ENCODE peak calls at places on chromosomes 1 and 21, in four cellular contexts. E is GM23248, K is KBM-7, L is RCC 7860. P is an unnamed sample.

GRCh38 chr1:186055846-186056245 is 319.2 kb downstream of the TPR start:
- DNase-seq in E (peak), K (no peak), L (no peak), P (no peak)

GRCh38 chr1:159900086-159900680 is at the start of gene CFAP45:
- DNase-seq in E (peak), K (no peak), L (peak), P (peak)

GRCh38 chr1:202076050-202076511 is 46.6 kb upstream of the GPR37L1 start:
- DNase-seq in E (no peak), K (peak), L (no peak), P (no peak)

GRCh38 chr1:54867717-54868057 is 19.3 kb downstream of the DHCR24 start:
- DNase-seq in E (no peak), K (no peak), L (no peak), P (no peak)

GRCh38 chr1:63797056-63797726 is 23.4 kb downstream of the ROR1 start:
- DNase-seq in E (peak), K (no peak), L (peak), P (peak)

GRCh38 chr1:4317207-4317606 is 337.2 kb upstream of the AJAP1 start:
- DNase-seq in E (no peak), K (no peak), L (no peak), P (no peak)

GRCh38 chr1:219812491-219813221 is 115.7 kb downstream of the SLC30A10 start:
- DNase-seq in E (peak), K (peak), L (peak), P (no peak)

GRCh38 chr1:174726167-174726879 is 273.4 kb upstream of the CACYBP start:
- DNase-seq in E (peak), K (peak), L (peak), P (no peak)

GRCh38 chr1:23524716-23525401 is 6.2 kb downstream of the E2F2 start:
- DNase-seq in E (no peak), K (peak), L (no peak), P (no peak)

GRCh38 chr1:220761688-220762427 is 13.7 kb downstream of the MTARC2 start:
- DNase-seq in E (no peak), K (no peak), L (no peak), P (no peak)

GRCh38 chr1:232327296-232327695 is 302.6 kb downstream of the SIPA1L2 start:
- DNase-seq in E (no peak), K (no peak), L (no peak), P (no peak)

GRCh38 chr21:46189959-46190490 is 5.8 kb upstream of the SPATC1L start:
- DNase-seq in E (no peak), K (no peak), L (no peak), P (no peak)

GRCh38 chr1:15172405-15173259 is 19.1 kb downstream of the TMEM51 start:
- DNase-seq in E (no peak), K (no peak), L (no peak), P (no peak)

GRCh38 chr1:240385985-240386978 is 225.7 kb downstream of the GREM2 start:
- DNase-seq in E (peak), K (no peak), L (peak), P (no peak)

GRCh38 chr1:101964708-101965107 is 32.0 kb downstream of the OLFM3 start:
- DNase-seq in E (no peak), K (no peak), L (no peak), P (no peak)

GRCh38 chr1:244035358-244035757 is 15.7 kb upstream of the ZBTB18 start:
- DNase-seq in E (no peak), K (no peak), L (no peak), P (no peak)

GRCh38 chr1:231053493-231054162 is 13.6 kb upstream of the FAM89A start:
- DNase-seq in E (no peak), K (peak), L (peak), P (no peak)

GRCh38 chr1:170729608-170730378 is 65.9 kb downstream of the PRRX1 start:
- DNase-seq in E (peak), K (no peak), L (no peak), P (no peak)

GRCh38 chr1:230930986-230931385 is 47.7 kb downstream of the TTC13 start:
- DNase-seq in E (no peak), K (no peak), L (no peak), P (no peak)

GRCh38 chr1:94926915-94927404 is at the start of gene CNN3:
- DNase-seq in E (peak), K (peak), L (peak), P (peak)

GRCh38 chr1:154419620-154420020 is 14.5 kb downstream of the IL6R start:
- DNase-seq in E (peak), K (no peak), L (no peak), P (peak)

GRCh38 chr1:164660415-164661174 is 101.6 kb downstream of the PBX1 start:
- DNase-seq in E (peak), K (peak), L (peak), P (no peak)

GRCh38 chr1:78143673-78144072 is 97.9 kb downstream of the GIPC2 start:
- DNase-seq in E (no peak), K (no peak), L (no peak), P (no peak)

GRCh38 chr1:110150330-110151174 is at the start of gene SLC6A17:
- DNase-seq in E (peak), K (no peak), L (no peak), P (no peak)

GRCh38 chr1:6030547-6031261 is 15.0 kb upstream of the KCNAB2 start:
- DNase-seq in E (no peak), K (no peak), L (no peak), P (no peak)

GRCh38 chr1:22841754-22842370 is 130.8 kb downstream of the LACTBL1 start:
- DNase-seq in E (peak), K (no peak), L (no peak), P (no peak)

GRCh38 chr1:229013981-229014380 is 256.9 kb upstream of the RAB4A start:
- DNase-seq in E (no peak), K (no peak), L (no peak), P (no peak)

GRCh38 chr1:224635356-224635755 is 19.2 kb downstream of the CNIH3 start:
- DNase-seq in E (peak), K (no peak), L (peak), P (no peak)

GRCh38 chr1:118077331-118078055 is 107.5 kb downstream of the SPAG17 start:
- DNase-seq in E (peak), K (peak), L (peak), P (no peak)

P was measured in esophagus muscularis mucosa.